ENCODE peak calls at places on chromosomes 6 and 20, in nine cellular contexts. Y is heart left ventricle; P is stimulated activated CD4-positive, alpha-beta T cell treated with anti-CD3 and anti-CD28 coated beads, Interleukin-4, amount 100 ng/mL, for 48 hours; F is D341Med; I is LHCN-M2; R is effector CD8-positive, alpha-beta T cell; K is ELR; S is effector memory CD8-positive, alpha-beta T cell; H is T-helper 2 cell. V is an unnamed sample.

GRCh38 chr20:35226126-35226774 is at the start of gene MMP24:
- DNase-seq in F (peak; percentile 80), K (no peak), I (no peak), R (no peak), Y (no peak), P (no peak), S (no peak), H (no peak), V (no peak)

GRCh38 chr6:74879234-74879633 is 326.6 kb downstream of the COL12A1 start:
- DNase-seq in R (no peak), F (no peak), I (peak; percentile 79), Y (no peak), S (no peak), H (no peak), P (no peak), K (peak; percentile 64), V (no peak)

GRCh38 chr20:48787861-48788375 is 39.9 kb downstream of the PREX1 start:
- DNase-seq in K (peak; percentile 88), I (peak; percentile 89), F (no peak), S (no peak), P (no peak), Y (no peak), R (no peak), H (no peak), V (no peak)

GRCh38 chr6:128327890-128328289 is 192.5 kb downstream of the PTPRK start:
- DNase-seq in F (peak; percentile 41), K (peak; percentile 75), S (peak; percentile 26), I (no peak), H (peak; percentile 3), Y (no peak), R (no peak), P (no peak), V (peak; percentile 19)

GRCh38 chr20:57653910-57654309 is 33.7 kb upstream of the ZBP1 start:
- DNase-seq in R (no peak), Y (peak; percentile 16), K (no peak), F (peak; percentile 36), S (no peak), P (no peak), H (no peak), I (no peak), V (no peak)

GRCh38 chr20:62703853-62704228 is 4.8 kb upstream of the NTSR1 start:
- DNase-seq in R (no peak), S (no peak), K (peak; percentile 60), P (no peak), F (no peak), Y (no peak), I (no peak), H (no peak), V (no peak)

GRCh38 chr20:1694672-1695071 is 37.1 kb upstream of the SIRPG start:
- DNase-seq in P (no peak), S (no peak), R (no peak), H (no peak), K (no peak), Y (no peak), I (no peak), F (no peak), V (no peak)

GRCh38 chr6:39061182-39061581 is 12.6 kb downstream of the GLP1R start:
- DNase-seq in S (no peak), I (no peak), R (no peak), K (no peak), F (no peak), P (no peak), Y (no peak), H (no peak), V (no peak)

GRCh38 chr20:3000852-3001523 is 42.4 kb upstream of the GNRH2 start:
- DNase-seq in I (peak; percentile 50), H (no peak), P (no peak), Y (no peak), S (no peak), K (peak; percentile 75), F (no peak), R (no peak), V (no peak)

GRCh38 chr20:63536997-63537524 is at the start of gene PTK6:
- DNase-seq in P (peak; percentile 42), F (no peak), R (no peak), S (no peak), Y (peak; percentile 67), K (no peak), H (peak; percentile 6), I (no peak), V (no peak)

GRCh38 chr20:3970016-3970415 is 45.3 kb downstream of the RNF24 start:
- DNase-seq in R (no peak), S (no peak), F (no peak), K (no peak), Y (no peak), H (no peak), P (no peak), I (no peak), V (no peak)

V was measured in activated naive CD4-positive, alpha-beta T cell treated with Interleukin-2 at 50 U/mL for 16 hours.